ENCODE peak calls at places on chromosomes 5 and 9, in seven cellular contexts. One of them, this sample, is unnamed.

GRCh38 chr9:860706-861105 is 19.2 kb downstream of the DMRT1 start:
- DNase-seq in psoas muscle: no peak
- DNase-seq in fibroblast of lung: no peak
- DNase-seq in A549: no peak
- DNase-seq in OCI-LY7: no peak
- DNase-seq in prostate gland: no peak
- DNase-seq in H9: no peak
- DNase-seq in this sample: no peak

GRCh38 chr5:6220346-6221088 is 157.8 kb downstream of the MED10 start:
- DNase-seq in H9: no peak
- DNase-seq in fibroblast of lung: no peak
- DNase-seq in prostate gland: no peak
- DNase-seq in psoas muscle: no peak
- DNase-seq in A549: no peak
- DNase-seq in OCI-LY7: no peak
- DNase-seq in this sample: no peak

GRCh38 chr5:164002653-164003052 is 497.2 kb downstream of the MAT2B start:
- DNase-seq in prostate gland: no peak
- DNase-seq in H9: no peak
- DNase-seq in fibroblast of lung: peak; percentile 68
- DNase-seq in A549: no peak
- DNase-seq in psoas muscle: no peak
- DNase-seq in OCI-LY7: no peak
- DNase-seq in this sample: no peak

GRCh38 chr5:123610209-123610608 is 98.2 kb downstream of the CSNK1G3 start:
- DNase-seq in prostate gland: no peak
- DNase-seq in H9: no peak
- DNase-seq in fibroblast of lung: no peak
- DNase-seq in A549: no peak
- DNase-seq in OCI-LY7: no peak
- DNase-seq in psoas muscle: no peak
- DNase-seq in this sample: peak; percentile 7

GRCh38 chr9:92638621-92639101 is 31.3 kb downstream of the IPPK start:
- DNase-seq in psoas muscle: no peak
- DNase-seq in fibroblast of lung: no peak
- DNase-seq in A549: no peak
- DNase-seq in OCI-LY7: no peak
- DNase-seq in prostate gland: no peak
- DNase-seq in H9: no peak
- DNase-seq in this sample: no peak

GRCh38 chr5:6950872-6951271 is 237.6 kb downstream of the TENT4A start:
- DNase-seq in fibroblast of lung: no peak
- DNase-seq in psoas muscle: no peak
- DNase-seq in OCI-LY7: no peak
- DNase-seq in A549: no peak
- DNase-seq in prostate gland: no peak
- DNase-seq in H9: no peak
- DNase-seq in this sample: no peak

GRCh38 chr9:7592321-7593319 is 207.0 kb downstream of the DMAC1 start:
- DNase-seq in OCI-LY7: no peak
- DNase-seq in fibroblast of lung: no peak
- DNase-seq in A549: no peak
- DNase-seq in H9: peak; percentile 36
- DNase-seq in prostate gland: no peak
- DNase-seq in psoas muscle: no peak
- DNase-seq in this sample: peak; percentile 6

GRCh38 chr9:85741112-85741874 is 461 bp downstream of the AGTPBP1 start:
- DNase-seq in psoas muscle: peak; percentile 64
- DNase-seq in A549: peak; percentile 49
- DNase-seq in H9: peak; percentile 56
- DNase-seq in OCI-LY7: peak; percentile 65
- DNase-seq in fibroblast of lung: peak; percentile 23
- DNase-seq in prostate gland: peak; percentile 28
- DNase-seq in this sample: no peak

GRCh38 chr5:55004728-55005127 is 19.3 kb upstream of the GZMK start:
- DNase-seq in OCI-LY7: no peak
- DNase-seq in A549: no peak
- DNase-seq in H9: no peak
- DNase-seq in psoas muscle: no peak
- DNase-seq in fibroblast of lung: peak; percentile 61
- DNase-seq in prostate gland: no peak
- DNase-seq in this sample: peak; percentile 67

GRCh38 chr9:2781336-2781735 is 62.6 kb downstream of the PUM3 start:
- DNase-seq in fibroblast of lung: peak; percentile 14
- DNase-seq in prostate gland: no peak
- DNase-seq in OCI-LY7: no peak
- DNase-seq in A549: no peak
- DNase-seq in H9: no peak
- DNase-seq in psoas muscle: no peak
- DNase-seq in this sample: no peak

GRCh38 chr5:94288937-94289336 is 329.5 kb downstream of the KIAA0825 start:
- DNase-seq in psoas muscle: no peak
- DNase-seq in H9: no peak
- DNase-seq in OCI-LY7: no peak
- DNase-seq in prostate gland: no peak
- DNase-seq in A549: no peak
- DNase-seq in fibroblast of lung: peak; percentile 75
- DNase-seq in this sample: no peak

GRCh38 chr5:134136771-134137170 is 22.3 kb downstream of the TCF7 start:
- DNase-seq in OCI-LY7: no peak
- DNase-seq in A549: no peak
- DNase-seq in prostate gland: no peak
- DNase-seq in H9: peak; percentile 15
- DNase-seq in fibroblast of lung: no peak
- DNase-seq in psoas muscle: no peak
- DNase-seq in this sample: no peak

GRCh38 chr9:87713278-87713989 is 12.5 kb upstream of the CTSL start:
- DNase-seq in prostate gland: no peak
- DNase-seq in A549: peak; percentile 99
- DNase-seq in OCI-LY7: no peak
- DNase-seq in H9: no peak
- DNase-seq in fibroblast of lung: peak; percentile 98
- DNase-seq in psoas muscle: peak; percentile 93
- DNase-seq in this sample: peak; percentile 88

GRCh38 chr9:106886111-106887046 is 23.4 kb downstream of the ZNF462 start:
- DNase-seq in OCI-LY7: no peak
- DNase-seq in H9: no peak
- DNase-seq in A549: no peak
- DNase-seq in prostate gland: no peak
- DNase-seq in psoas muscle: no peak
- DNase-seq in fibroblast of lung: peak; percentile 49
- DNase-seq in this sample: no peak

GRCh38 chr9:81256368-81256767 is 433.0 kb downstream of the TLE1 start:
- DNase-seq in A549: no peak
- DNase-seq in fibroblast of lung: no peak
- DNase-seq in psoas muscle: no peak
- DNase-seq in H9: no peak
- DNase-seq in prostate gland: no peak
- DNase-seq in OCI-LY7: no peak
- DNase-seq in this sample: no peak

GRCh38 chr5:132283423-132284043 is 10.7 kb upstream of the SLC22A4 start:
- DNase-seq in OCI-LY7: peak; percentile 15
- DNase-seq in H9: peak; percentile 43
- DNase-seq in prostate gland: no peak
- DNase-seq in fibroblast of lung: peak; percentile 60
- DNase-seq in A549: peak; percentile 57
- DNase-seq in psoas muscle: no peak
- DNase-seq in this sample: peak; percentile 62

GRCh38 chr9:27414215-27414731 is 109.8 kb upstream of the IFNK start:
- DNase-seq in prostate gland: no peak
- DNase-seq in A549: no peak
- DNase-seq in OCI-LY7: no peak
- DNase-seq in H9: no peak
- DNase-seq in psoas muscle: peak; percentile 56
- DNase-seq in fibroblast of lung: no peak
- DNase-seq in this sample: no peak

GRCh38 chr5:147234098-147234824 is 565 bp upstream of the STK32A start:
- DNase-seq in prostate gland: no peak
- DNase-seq in OCI-LY7: no peak
- DNase-seq in fibroblast of lung: no peak
- DNase-seq in psoas muscle: no peak
- DNase-seq in A549: no peak
- DNase-seq in H9: no peak
- DNase-seq in this sample: no peak

GRCh38 chr5:170603578-170604565 is 100.1 kb downstream of the KCNIP1 start:
- DNase-seq in fibroblast of lung: peak; percentile 21
- DNase-seq in psoas muscle: no peak
- DNase-seq in OCI-LY7: peak; percentile 50
- DNase-seq in H9: peak; percentile 79
- DNase-seq in A549: peak; percentile 58
- DNase-seq in prostate gland: peak; percentile 25
- DNase-seq in this sample: peak; percentile 34

GRCh38 chr9:83706703-83707517 is 848 bp downstream of the UBQLN1 start:
- DNase-seq in psoas muscle: peak; percentile 75
- DNase-seq in H9: peak; percentile 68
- DNase-seq in prostate gland: peak; percentile 19
- DNase-seq in A549: peak; percentile 28
- DNase-seq in OCI-LY7: peak; percentile 73
- DNase-seq in fibroblast of lung: peak; percentile 54
- DNase-seq in this sample: peak; percentile 76

GRCh38 chr9:126791406-126792230 is 13.2 kb upstream of the ZBTB43 start:
- DNase-seq in fibroblast of lung: peak; percentile 74
- DNase-seq in H9: no peak
- DNase-seq in A549: peak; percentile 90
- DNase-seq in psoas muscle: no peak
- DNase-seq in prostate gland: no peak
- DNase-seq in OCI-LY7: no peak
- DNase-seq in this sample: no peak

GRCh38 chr5:9294793-9295465 is 250.9 kb downstream of the SEMA5A start:
- DNase-seq in prostate gland: no peak
- DNase-seq in OCI-LY7: no peak
- DNase-seq in A549: no peak
- DNase-seq in psoas muscle: no peak
- DNase-seq in H9: no peak
- DNase-seq in fibroblast of lung: no peak
- DNase-seq in this sample: no peak

GRCh38 chr5:172872997-172873491 is 39.0 kb downstream of the ERGIC1 start:
- DNase-seq in fibroblast of lung: peak; percentile 74
- DNase-seq in OCI-LY7: no peak
- DNase-seq in prostate gland: peak; percentile 70
- DNase-seq in H9: no peak
- DNase-seq in A549: no peak
- DNase-seq in psoas muscle: peak; percentile 95
- DNase-seq in this sample: peak; percentile 90

DNA sequence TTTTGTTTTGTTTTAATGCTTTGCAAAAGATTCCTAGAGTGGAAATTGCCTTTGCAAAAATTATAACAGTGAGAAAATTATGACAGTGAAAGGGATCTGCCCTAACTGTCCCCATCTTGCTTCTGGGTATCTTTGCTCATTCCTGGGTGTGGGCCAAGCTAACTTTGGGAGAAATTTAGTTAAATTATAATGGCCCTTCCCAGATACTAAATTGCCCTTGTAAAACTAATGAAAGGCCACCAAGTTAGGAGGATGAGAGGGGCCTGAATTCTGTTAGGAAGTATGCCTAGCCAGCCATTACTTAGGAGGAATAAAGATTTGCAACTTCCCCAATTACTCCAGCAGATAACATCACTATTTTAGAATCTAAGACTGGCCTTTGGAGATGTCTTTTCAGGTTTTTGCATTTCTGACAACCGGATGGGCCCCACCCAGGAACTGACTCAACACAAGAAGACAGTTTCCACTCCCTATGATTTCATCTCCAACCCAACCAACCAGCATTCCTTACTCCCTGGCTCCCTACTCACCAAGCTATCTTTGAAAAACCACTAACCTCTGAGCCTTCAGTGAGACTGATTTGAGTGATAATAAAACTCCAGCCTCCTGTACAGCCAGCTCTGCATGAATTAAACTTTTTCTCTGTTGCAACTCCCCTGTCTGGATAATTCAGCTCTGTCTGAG is 7.1 kb upstream of the IL12B start:
- DNase-seq in psoas muscle: no peak
- DNase-seq in fibroblast of lung: peak; percentile 91
- DNase-seq in A549: peak; percentile 37
- DNase-seq in H9: no peak
- DNase-seq in OCI-LY7: no peak
- DNase-seq in prostate gland: no peak
- DNase-seq in this sample: no peak
- H3K27ac ChIP-seq in psoas muscle: no peak overlapping the region
- H3K27ac ChIP-seq in fibroblast of lung: no peak overlapping the region
- H3K27ac ChIP-seq in A549: no peak overlapping the region
- H3K27ac ChIP-seq in H9: no peak overlapping the region
- H3K27ac ChIP-seq in OCI-LY7: no peak overlapping the region
- H3K27ac ChIP-seq in prostate gland: no peak overlapping the region
- H3K27ac ChIP-seq in this sample: no peak overlapping the region

GRCh38 chr9:109478665-109479380 is 19.3 kb downstream of the PTPN3 start:
- DNase-seq in prostate gland: no peak
- DNase-seq in OCI-LY7: no peak
- DNase-seq in psoas muscle: no peak
- DNase-seq in H9: no peak
- DNase-seq in A549: no peak
- DNase-seq in fibroblast of lung: no peak
- DNase-seq in this sample: no peak
- H3K27ac ChIP-seq in prostate gland: no peak overlapping the region
- H3K27ac ChIP-seq in OCI-LY7: no peak overlapping the region
- H3K27ac ChIP-seq in psoas muscle: peak overlapping the region; percentile 87
- H3K27ac ChIP-seq in H9: no peak overlapping the region
- H3K27ac ChIP-seq in A549: peak overlapping the region; percentile 83
- H3K27ac ChIP-seq in fibroblast of lung: no peak overlapping the region
- H3K27ac ChIP-seq in this sample: no peak overlapping the region

DNA sequence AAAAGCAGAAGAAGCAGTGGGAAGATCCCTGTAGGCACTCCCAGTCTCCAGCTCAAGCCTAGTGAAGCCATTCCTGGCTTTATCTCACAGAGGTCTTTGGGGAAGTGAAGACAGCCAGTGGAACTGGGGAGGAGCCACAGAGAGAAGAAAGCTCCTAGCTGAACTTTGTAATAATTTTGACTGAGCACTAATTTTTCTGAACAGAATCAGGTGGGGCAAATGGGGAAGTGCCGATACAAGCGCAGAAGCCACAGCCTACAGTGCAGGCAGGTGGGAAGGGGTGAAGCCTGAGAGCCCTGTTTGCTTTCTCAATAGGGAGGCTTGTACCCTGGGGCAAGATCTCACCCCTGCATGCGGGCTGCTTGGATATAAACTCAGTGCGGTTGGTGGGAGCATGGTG is 48.4 kb upstream of the SNAPC3 start:
- DNase-seq in fibroblast of lung: no peak
- DNase-seq in prostate gland: no peak
- DNase-seq in A549: no peak
- DNase-seq in psoas muscle: no peak
- DNase-seq in OCI-LY7: peak; percentile 14
- DNase-seq in H9: no peak
- DNase-seq in this sample: no peak
- H3K27ac ChIP-seq in fibroblast of lung: no peak overlapping the region
- H3K27ac ChIP-seq in prostate gland: no peak overlapping the region
- H3K27ac ChIP-seq in A549: no peak overlapping the region
- H3K27ac ChIP-seq in psoas muscle: no peak overlapping the region
- H3K27ac ChIP-seq in OCI-LY7: no peak overlapping the region
- H3K27ac ChIP-seq in H9: no peak overlapping the region
- H3K27ac ChIP-seq in this sample: no peak overlapping the region

DNA sequence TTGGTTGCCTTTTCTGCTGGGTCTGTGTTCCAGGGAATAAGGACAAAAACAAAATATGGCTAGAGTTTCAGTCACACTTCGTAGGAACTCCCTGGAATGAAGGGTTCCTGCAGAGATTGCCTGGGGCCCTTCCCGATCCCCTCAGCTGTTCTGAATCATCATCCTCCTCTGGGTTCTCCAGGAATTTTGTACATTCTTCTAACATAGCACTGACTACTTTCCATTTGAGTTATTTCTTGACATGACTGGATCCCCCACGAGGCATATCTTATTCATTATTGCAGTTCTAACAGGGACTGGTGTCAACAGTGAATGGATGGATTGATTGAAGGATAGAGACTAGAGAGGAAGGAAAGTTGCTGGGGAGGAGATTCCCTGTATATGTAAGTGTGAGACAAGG is 49.2 kb upstream of the TNC start:
- DNase-seq in fibroblast of lung: peak; percentile 91
- DNase-seq in A549: no peak
- DNase-seq in OCI-LY7: no peak
- DNase-seq in H9: no peak
- DNase-seq in prostate gland: no peak
- DNase-seq in psoas muscle: no peak
- DNase-seq in this sample: no peak
- H3K27ac ChIP-seq in fibroblast of lung: no peak overlapping the region
- H3K27ac ChIP-seq in A549: no peak overlapping the region
- H3K27ac ChIP-seq in OCI-LY7: no peak overlapping the region
- H3K27ac ChIP-seq in H9: no peak overlapping the region
- H3K27ac ChIP-seq in prostate gland: no peak overlapping the region
- H3K27ac ChIP-seq in psoas muscle: no peak overlapping the region
- H3K27ac ChIP-seq in this sample: no peak overlapping the region